ENCODE peak calls at places on chromosomes 11 and 22, in seven cellular contexts. F is NCI-H1417; U is progenitor cell of endocrine pancreas; J is CD4-positive, alpha-beta T cell; I is T47D; V is fibroblast of villous mesenchyme; G is cardiac fibroblast. D is an unnamed sample.

GRCh38 chr22:27900153-27900552 is 18.9 kb downstream of the PITPNB start:
- DNase-seq in F (no peak), U (no peak), J (no peak), I (no peak), V (no peak), G (no peak), D (no peak)

GRCh38 chr11:70625921-70626518 is 227.7 kb downstream of the CTTN start:
- DNase-seq in F (no peak), U (no peak), J (no peak), I (no peak), V (no peak), G (no peak), D (no peak)

GRCh38 chr22:20131593-20131855 is at the start of gene ZDHHC8:
- DNase-seq in F (no peak), U (no peak), J (peak; percentile 38), I (no peak), V (peak; percentile 22), G (peak; percentile 35), D (no peak)

GRCh38 chr11:125689460-125689859 is 8.8 kb upstream of the ACRV1 start:
- DNase-seq in F (no peak), U (no peak), J (no peak), I (no peak), V (no peak), G (no peak), D (no peak)

GRCh38 chr11:75689861-75690641 is 21.2 kb upstream of the MAP6 start:
- DNase-seq in F (no peak), U (no peak), J (no peak), I (no peak), V (no peak), G (no peak), D (no peak)

GRCh38 chr11:94664336-94664735 is 97.2 kb downstream of the PIWIL4 start:
- DNase-seq in F (no peak), U (peak; percentile 12), J (no peak), I (no peak), V (peak; percentile 36), G (no peak), D (peak; percentile 13)

GRCh38 chr11:130237282-130238006 is 77.3 kb downstream of the ZBTB44 start:
- DNase-seq in F (no peak), U (no peak), J (no peak), I (no peak), V (no peak), G (no peak), D (no peak)

GRCh38 chr11:2089536-2090165 is 49.5 kb downstream of the IGF2 start:
- DNase-seq in F (no peak), U (no peak), J (no peak), I (peak; percentile 88), V (peak; percentile 43), G (peak; percentile 27), D (peak; percentile 40)

GRCh38 chr11:14371249-14371648 is 12.3 kb upstream of the RRAS2 start:
- DNase-seq in F (no peak), U (no peak), J (no peak), I (no peak), V (no peak), G (no peak), D (no peak)

GRCh38 chr11:134724779-134725140 is 312.7 kb upstream of the B3GAT1 start:
- DNase-seq in F (peak; percentile 72), U (no peak), J (no peak), I (no peak), V (no peak), G (no peak), D (no peak)

GRCh38 chr11:108803781-108804180 is 138.9 kb downstream of the DDX10 start:
- DNase-seq in F (no peak), U (no peak), J (no peak), I (no peak), V (peak; percentile 23), G (peak; percentile 22), D (no peak)

GRCh38 chr11:92941676-92942571 is 27.5 kb upstream of the MTNR1B start:
- DNase-seq in F (no peak), U (no peak), J (no peak), I (peak; percentile 65), V (peak; percentile 52), G (peak; percentile 59), D (peak; percentile 37)

GRCh38 chr11:26583550-26583949 is 11.5 kb upstream of the MUC15 start:
- DNase-seq in F (no peak), U (no peak), J (no peak), I (peak; percentile 96), V (peak; percentile 65), G (peak; percentile 89), D (peak; percentile 60)

GRCh38 chr11:34366522-34366921 is 8.7 kb upstream of the ABTB2 start:
- DNase-seq in F (no peak), U (no peak), J (no peak), I (peak; percentile 86), V (no peak), G (peak; percentile 44), D (no peak)

GRCh38 chr11:3808846-3809623 is 675 bp downstream of the PGAP2 start:
- DNase-seq in F (peak; percentile 40), U (no peak), J (peak; percentile 40), I (peak; percentile 81), V (peak; percentile 52), G (peak; percentile 55), D (peak; percentile 54)

GRCh38 chr22:36301851-36302250 is 48.9 kb downstream of the APOL1 start:
- DNase-seq in F (no peak), U (no peak), J (no peak), I (no peak), V (peak; percentile 97), G (no peak), D (peak; percentile 95)

GRCh38 chr11:46277623-46278386 is at the start of gene CREB3L1:
- DNase-seq in F (no peak), U (no peak), J (no peak), I (no peak), V (peak; percentile 26), G (no peak), D (no peak)

GRCh38 chr22:43113516-43114251 is 3.1 kb downstream of the BIK start:
- DNase-seq in F (no peak), U (no peak), J (no peak), I (peak; percentile 65), V (no peak), G (no peak), D (no peak)

GRCh38 chr11:2389344-2390026 is 11.1 kb upstream of the TSSC4 start:
- DNase-seq in F (no peak), U (no peak), J (no peak), I (no peak), V (no peak), G (no peak), D (peak; percentile 30)

GRCh38 chr11:66428933-66429332 is 8.1 kb downstream of the NPAS4 start:
- DNase-seq in F (no peak), U (no peak), J (no peak), I (no peak), V (no peak), G (no peak), D (no peak)

GRCh38 chr11:22390283-22390655 is 52.1 kb downstream of the SLC17A6 start:
- DNase-seq in F (no peak), U (no peak), J (no peak), I (no peak), V (no peak), G (no peak), D (no peak)

GRCh38 chr11:73528420-73528819 is 69.5 kb downstream of the FAM168A start:
- DNase-seq in F (no peak), U (no peak), J (no peak), I (peak; percentile 38), V (peak; percentile 35), G (peak; percentile 22), D (peak; percentile 52)

GRCh38 chr11:35178067-35178805 is 39.3 kb downstream of the CD44 start:
- DNase-seq in F (no peak), U (no peak), J (no peak), I (no peak), V (peak; percentile 51), G (no peak), D (no peak)

GRCh38 chr11:70667767-70668166 is 269.4 kb downstream of the CTTN start:
- DNase-seq in F (no peak), U (no peak), J (no peak), I (no peak), V (no peak), G (no peak), D (no peak)